ENCODE peak calls at places on chromosome 10, in six cellular contexts. B is stimulated activated CD8-positive, alpha-beta memory T cell treated with anti-CD3 and anti-CD28 coated beads, Interleukin-4, amount 100 ng/mL, for 24 hours; A is dermis blood vessel endothelial cell; M is pons; C is skeletal muscle cell; L is CD8-positive, alpha-beta memory T cell. Q is an unnamed sample.

GRCh38 chr10:34816067-34817002 is 1.2 kb upstream of the PARD3 start:
- DNase-seq in L (no peak), C (no peak), A (peak), B (no peak), M (no peak), Q (no peak)

GRCh38 chr10:75058142-75058541 is 53.3 kb upstream of the SAMD8 start:
- DNase-seq in C (no peak), M (no peak), L (no peak), B (no peak), A (no peak), Q (no peak)

GRCh38 chr10:70664702-70665195 is 7.6 kb upstream of the ADAMTS14 start:
- DNase-seq in C (peak), B (no peak), L (no peak), M (peak), A (no peak), Q (no peak)

GRCh38 chr10:127117125-127117524 is 79.3 kb downstream of the INSYN2A start:
- DNase-seq in A (peak), C (peak), L (no peak), M (peak), B (no peak), Q (no peak)

GRCh38 chr10:61465807-61466425 is 12.7 kb upstream of the TMEM26 start:
- DNase-seq in M (no peak), A (no peak), C (no peak), B (no peak), L (no peak), Q (no peak)

GRCh38 chr10:44828515-44829142 is 82.5 kb upstream of the TMEM72 start:
- DNase-seq in A (no peak), L (no peak), M (no peak), B (no peak), C (peak), Q (no peak)

GRCh38 chr10:71805776-71806705 is 32.7 kb upstream of the VSIR start:
- DNase-seq in M (no peak), L (no peak), B (no peak), C (no peak), A (peak), Q (no peak)

GRCh38 chr10:132360766-132361447 is 28.9 kb downstream of the LRRC27 start:
- DNase-seq in C (no peak), A (peak), L (no peak), B (peak), M (no peak), Q (peak)

GRCh38 chr10:119246862-119247549 is 39.6 kb downstream of the GRK5 start:
- DNase-seq in L (no peak), B (no peak), M (no peak), A (peak), C (peak), Q (no peak)

GRCh38 chr10:58280982-58281752 is 12.2 kb downstream of the CISD1 start:
- DNase-seq in B (no peak), C (no peak), A (peak), L (no peak), M (no peak), Q (no peak)

GRCh38 chr10:100827819-100828743 is 82.7 kb downstream of the PAX2 start:
- DNase-seq in C (no peak), B (no peak), M (no peak), L (no peak), A (peak), Q (peak)

GRCh38 chr10:57964371-57964770 is 303.3 kb downstream of the IPMK start:
- DNase-seq in C (no peak), L (no peak), M (peak), A (no peak), B (no peak), Q (no peak)

GRCh38 chr10:122267849-122268737 is 3.0 kb upstream of the BTBD16 start:
- DNase-seq in A (peak), M (peak), L (peak), B (peak), C (no peak), Q (peak)

GRCh38 chr10:110305767-110306451 is 1.2 kb upstream of the SMNDC1 start:
- DNase-seq in L (peak), A (peak), C (peak), M (peak), B (no peak), Q (no peak)

GRCh38 chr10:73480158-73480557 is 15.7 kb downstream of the PPP3CB start:
- DNase-seq in A (peak), B (no peak), L (no peak), C (no peak), M (no peak), Q (no peak)

GRCh38 chr10:123800299-123800698 is 91.3 kb downstream of the CPXM2 start:
- DNase-seq in B (no peak), M (no peak), C (no peak), L (no peak), A (peak), Q (no peak)

GRCh38 chr10:58967551-58968418 is 208.7 kb upstream of the PHYHIPL start:
- DNase-seq in B (no peak), C (no peak), M (peak), L (no peak), A (no peak), Q (no peak)

GRCh38 chr10:119786117-119786769 is 60.4 kb downstream of the INPP5F start:
- DNase-seq in L (no peak), C (no peak), A (no peak), M (peak), B (no peak), Q (no peak)

GRCh38 chr10:30752481-30752881 is 122.9 kb upstream of the LYZL2 start:
- DNase-seq in B (no peak), L (no peak), A (no peak), M (peak), C (no peak), Q (no peak)

GRCh38 chr10:127485153-127485857 is 63.8 kb upstream of the NPS start:
- DNase-seq in C (peak), L (no peak), B (no peak), M (no peak), A (no peak), Q (no peak)

GRCh38 chr10:70509376-70509775 is 30.8 kb downstream of the PALD1 start:
- DNase-seq in B (no peak), L (no peak), A (peak), M (no peak), C (no peak), Q (no peak)

GRCh38 chr10:81018898-81019890 is 481.5 kb downstream of the SH2D4B start:
- DNase-seq in M (peak), C (peak), A (peak), L (no peak), B (no peak), Q (no peak)